ENCODE peak calls at places on chromosomes 7 and 10, in eight cellular contexts. E, D, J, I, H, S, V and W are unnamed samples.
A peak's percentile ranks its signal among the peaks of the same experiment; 100 is the strongest.

GRCh38 chr10:97463363-97464132 is 17.6 kb downstream of the ZDHHC16 start:
- DNase-seq in E (peak; percentile 16), D (peak; percentile 55), J (peak; percentile 66), I (peak; percentile 28), H (peak; percentile 65), S (no peak), V (no peak), W (peak; percentile 39)

GRCh38 chr7:159031135-159031701 is 113.4 kb downstream of the VIPR2 start:
- DNase-seq in E (no peak), D (peak; percentile 3), J (peak; percentile 6), I (peak; percentile 81), H (peak; percentile 29), S (peak; percentile 77), V (peak; percentile 72), W (peak; percentile 11)

GRCh38 chr7:95906871-95907270 is 134.5 kb downstream of the DYNC1I1 start:
- DNase-seq in E (no peak), D (no peak), J (no peak), I (no peak), H (no peak), S (no peak), V (no peak), W (no peak)

GRCh38 chr7:33853361-33854062 is 51.8 kb upstream of the BMPER start:
- DNase-seq in E (no peak), D (no peak), J (no peak), I (no peak), H (no peak), S (no peak), V (no peak), W (no peak)

GRCh38 chr10:109978481-109978880 is 29.3 kb upstream of the ADD3 start:
- DNase-seq in E (no peak), D (no peak), J (peak; percentile 79), I (peak; percentile 40), H (peak; percentile 69), S (no peak), V (no peak), W (peak; percentile 76)

GRCh38 chr7:27873981-27874957 is 134.3 kb downstream of the TAX1BP1 start:
- DNase-seq in E (no peak), D (no peak), J (peak; percentile 7), I (peak; percentile 62), H (peak; percentile 96), S (no peak), V (no peak), W (peak; percentile 49)

GRCh38 chr7:157519798-157520244 is 183.0 kb downstream of the DNAJB6 start:
- DNase-seq in E (no peak), D (no peak), J (no peak), I (no peak), H (no peak), S (no peak), V (peak; percentile 57), W (no peak)

GRCh38 chr10:31620236-31621151 is 301.5 kb downstream of the ZEB1 start:
- DNase-seq in E (peak; percentile 59), D (no peak), J (peak; percentile 68), I (peak; percentile 79), H (peak; percentile 37), S (peak; percentile 89), V (peak; percentile 72), W (peak; percentile 25)

GRCh38 chr7:79317728-79318127 is 135.7 kb downstream of the MAGI2 start:
- DNase-seq in E (no peak), D (no peak), J (no peak), I (no peak), H (no peak), S (no peak), V (no peak), W (no peak)

GRCh38 chr7:975702-976473 is 539 bp upstream of the COX19 start:
- DNase-seq in E (no peak), D (no peak), J (no peak), I (no peak), H (peak; percentile 56), S (no peak), V (no peak), W (no peak)

GRCh38 chr10:4607681-4608080 is 218.3 kb upstream of the AKR1E2 start:
- DNase-seq in E (no peak), D (no peak), J (no peak), I (no peak), H (no peak), S (no peak), V (no peak), W (no peak)

GRCh38 chr7:101712652-101713051 is 83.6 kb upstream of the MYL10 start:
- DNase-seq in E (no peak), D (no peak), J (no peak), I (no peak), H (no peak), S (no peak), V (no peak), W (no peak)

GRCh38 chr10:9018161-9018843 is 963.8 kb downstream of the GATA3 start:
- DNase-seq in E (no peak), D (no peak), J (no peak), I (no peak), H (no peak), S (no peak), V (no peak), W (no peak)

GRCh38 chr10:74901867-74902439 is 75.6 kb downstream of the KAT6B start:
- DNase-seq in E (no peak), D (no peak), J (no peak), I (no peak), H (no peak), S (no peak), V (no peak), W (no peak)

GRCh38 chr10:74901240-74901827 is 74.9 kb downstream of the KAT6B start:
- DNase-seq in E (no peak), D (no peak), J (no peak), I (no peak), H (no peak), S (no peak), V (no peak), W (no peak)

GRCh38 chr10:74900297-74900696 is 73.9 kb downstream of the KAT6B start:
- DNase-seq in E (no peak), D (no peak), J (no peak), I (no peak), H (no peak), S (no peak), V (no peak), W (peak; percentile 17)

GRCh38 chr10:74896788-74897527 is 70.6 kb downstream of the KAT6B start:
- DNase-seq in E (no peak), D (no peak), J (no peak), I (no peak), H (no peak), S (no peak), V (no peak), W (no peak)

GRCh38 chr10:74898201-74898976 is 72.0 kb downstream of the KAT6B start:
- DNase-seq in E (no peak), D (no peak), J (no peak), I (no peak), H (no peak), S (no peak), V (no peak), W (no peak)
- TF ChIP-seq POLR2A in E (no peak), D (no peak), J (no peak), I (no peak), H (no peak), S (no peak), V (no peak), W (no peak)

DNA sequence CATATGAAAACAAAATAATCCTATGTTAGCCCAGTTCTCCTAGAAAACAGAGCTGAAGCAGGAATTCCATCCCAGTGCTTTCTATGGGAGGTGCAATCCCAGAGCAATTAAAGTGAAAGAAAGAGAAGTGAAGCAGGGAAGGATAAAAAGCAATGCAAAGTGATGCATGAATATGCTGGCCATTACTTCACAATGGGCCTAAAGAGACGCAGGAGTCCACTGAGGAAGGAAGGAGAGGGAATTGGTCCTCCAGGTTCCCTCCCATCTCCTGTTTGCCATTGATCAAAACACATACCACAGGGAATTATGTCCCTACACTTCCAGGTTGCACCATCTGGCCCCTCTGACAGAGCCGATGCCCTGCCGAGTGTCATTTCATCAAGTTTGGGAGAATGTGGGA is 392.2 kb upstream of the NFE2L3 start:
- DNase-seq in E (no peak), D (no peak), J (no peak), I (no peak), H (no peak), S (no peak), V (no peak), W (no peak)
- TF ChIP-seq POLR2A in E (no peak), D (no peak), J (no peak), I (no peak), H (no peak), S (no peak), V (no peak), W (no peak)

DNA sequence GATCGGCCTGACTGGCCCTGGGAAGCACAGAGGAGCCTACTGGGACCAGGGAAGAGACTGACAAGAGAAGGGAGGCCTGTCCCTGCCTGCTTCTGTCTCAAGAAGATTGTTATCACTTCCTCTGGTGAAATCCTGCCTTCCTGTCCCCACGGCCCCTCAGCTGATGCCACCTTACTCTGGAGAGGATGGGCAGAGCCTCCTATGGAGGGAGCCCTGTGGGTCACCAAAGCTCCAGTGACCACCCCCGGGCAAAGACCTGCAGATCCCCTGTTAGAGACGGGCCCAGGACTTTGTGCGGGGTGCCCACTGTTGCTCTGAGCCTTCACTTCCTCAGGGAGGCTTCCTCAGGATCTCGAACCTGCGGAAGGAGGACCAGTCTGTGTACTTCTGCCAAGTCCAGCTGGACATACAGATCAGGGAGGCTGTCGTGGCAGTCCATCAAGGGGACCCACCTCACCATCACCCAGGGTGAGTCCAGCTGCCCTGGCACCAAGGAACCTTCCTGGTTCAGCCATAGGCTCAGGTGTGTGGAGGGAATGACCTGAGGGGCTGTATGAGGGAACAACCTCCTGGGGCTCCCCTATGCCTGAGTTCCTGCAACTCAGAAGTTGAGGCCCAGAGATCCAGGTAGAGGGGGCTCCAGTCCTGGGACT is 1.4 kb upstream of the PILRB start:
- DNase-seq in E (no peak), D (no peak), J (no peak), I (no peak), H (no peak), S (no peak), V (peak; percentile 74), W (no peak)
- TF ChIP-seq POLR2A in E (no peak), D (no peak), J (no peak), I (no peak), H (no peak), S (no peak), V (no peak), W (no peak)

GRCh38 chr7:76294344-76295024 is 8.0 kb upstream of the HSPB1 start:
- DNase-seq in E (peak; percentile 97), D (peak; percentile 96), J (peak; percentile 97), I (peak; percentile 95), H (peak; percentile 99), S (peak; percentile 99), V (peak; percentile 90), W (peak; percentile 96)
- TF ChIP-seq POLR2A in E (peak; percentile 89), D (peak; percentile 87), J (peak; percentile 48), I (peak; percentile 61), H (peak; percentile 76), S (no peak), V (no peak), W (no peak)